ENCODE peak calls at places on chromosomes 12 and 14, in seven cellular contexts. H is DND-41, F is IMR-90, C is neural progenitor cell, K is PC-9, I is PC-3, N is endodermal cell. L is an unnamed sample.

GRCh38 chr14:105737504-105738246 is 211.3 kb downstream of the TMEM121 start:
- DNase-seq in F (no peak), C (no peak), H (no peak), K (no peak), I (no peak), N (no peak), L (no peak)

GRCh38 chr12:51156366-51156765 is 16.6 kb downstream of the TFCP2 start:
- DNase-seq in C (no peak), K (no peak), F (no peak), I (no peak), H (no peak), N (no peak), L (no peak)

GRCh38 chr12:131738196-131738595 is 27.3 kb downstream of the SFSWAP start:
- DNase-seq in H (no peak), N (no peak), F (no peak), C (no peak), I (no peak), K (no peak), L (no peak)

GRCh38 chr12:68918960-68919359 is 14.0 kb downstream of the CPM start:
- DNase-seq in K (no peak), H (no peak), N (no peak), I (no peak), C (no peak), F (no peak), L (no peak)

GRCh38 chr12:91177380-91177779 is 5.2 kb downstream of the DCN start:
- DNase-seq in H (no peak), N (no peak), K (no peak), F (peak), C (no peak), I (no peak), L (no peak)

GRCh38 chr12:21827135-21827534 is 52.6 kb upstream of the KCNJ8 start:
- DNase-seq in I (no peak), K (no peak), N (no peak), C (no peak), H (no peak), F (no peak), L (no peak)

GRCh38 chr14:51004352-51004800 is 60.1 kb upstream of the PYGL start:
- DNase-seq in K (no peak), I (no peak), H (no peak), C (no peak), F (no peak), N (no peak), L (no peak)

GRCh38 chr14:76710093-76711010 is 50.9 kb upstream of the VASH1 start:
- DNase-seq in H (peak), N (peak), F (peak), K (peak), I (peak), C (peak), L (peak)

GRCh38 chr12:21751517-21751916 is 23.0 kb downstream of the KCNJ8 start:
- DNase-seq in C (no peak), F (peak), H (no peak), I (no peak), K (no peak), N (no peak), L (no peak)

GRCh38 chr12:976644-977043 is 14.4 kb upstream of the ERC1 start:
- DNase-seq in N (no peak), H (no peak), F (no peak), K (no peak), I (no peak), C (no peak), L (no peak)

GRCh38 chr14:104282332-104283196 is 144.2 kb downstream of the KIF26A start:
- DNase-seq in H (no peak), N (peak), C (no peak), K (no peak), I (no peak), F (no peak), L (no peak)

GRCh38 chr14:78363008-78363407 is 192.8 kb downstream of the NRXN3 start:
- DNase-seq in N (no peak), K (no peak), I (no peak), C (no peak), F (no peak), H (no peak), L (no peak)

GRCh38 chr14:105335735-105336476 is 21.4 kb downstream of the PACS2 start:
- DNase-seq in F (no peak), I (no peak), N (no peak), H (no peak), K (no peak), C (no peak), L (no peak)

GRCh38 chr12:124660846-124661245 is 93.4 kb upstream of the NCOR2 start:
- DNase-seq in H (no peak), N (no peak), K (no peak), C (peak), I (no peak), F (no peak), L (no peak)

GRCh38 chr14:30194769-30195168 is 267.1 kb upstream of the PRKD1 start:
- DNase-seq in F (peak), N (no peak), K (no peak), C (no peak), H (no peak), I (peak), L (peak)

GRCh38 chr12:6752181-6752930 is 585 bp downstream of the MLF2 start:
- DNase-seq in N (peak), I (peak), H (peak), F (peak), K (no peak), C (peak), L (peak)

GRCh38 chr12:72346331-72346944 is 74.3 kb downstream of the TRHDE start:
- DNase-seq in N (peak), F (peak), I (peak), C (peak), K (peak), H (peak), L (peak)

GRCh38 chr14:92121207-92121669 is 268 bp downstream of the NDUFB1 start:
- DNase-seq in K (no peak), F (peak), N (no peak), C (peak), H (no peak), I (peak), L (no peak)

GRCh38 chr12:2627343-2628191 is 167.2 kb upstream of the FKBP4 start:
- DNase-seq in C (no peak), K (no peak), F (no peak), H (no peak), I (no peak), N (no peak), L (no peak)

GRCh38 chr12:126483145-126484068 is 1418.2 kb downstream of the AACS start:
- DNase-seq in C (peak), F (no peak), N (no peak), I (peak), K (peak), H (no peak), L (peak)

GRCh38 chr12:70553391-70553859 is 83.8 kb downstream of the PTPRB start:
- DNase-seq in K (no peak), I (peak), F (no peak), C (no peak), N (peak), H (no peak), L (no peak)

GRCh38 chr14:24871302-24871701 is 178.6 kb downstream of the STXBP6 start:
- DNase-seq in N (no peak), H (no peak), K (no peak), I (no peak), C (no peak), F (peak), L (no peak)

GRCh38 chr12:103958621-103959020 is 7.1 kb upstream of the TDG start:
- DNase-seq in K (no peak), C (no peak), F (no peak), H (no peak), N (no peak), I (no peak), L (no peak)

GRCh38 chr14:101834387-101835165 is 73.1 kb downstream of the PPP2R5C start:
- DNase-seq in H (no peak), F (peak), C (no peak), K (peak), I (peak), N (no peak), L (no peak)

GRCh38 chr14:82394916-82395315 is 861.3 kb upstream of the SEL1L start:
- DNase-seq in C (no peak), K (no peak), F (no peak), N (no peak), I (no peak), H (no peak), L (no peak)

GRCh38 chr12:109358154-109358869 is 10.6 kb downstream of the MYO1H start:
- DNase-seq in F (peak), K (no peak), C (no peak), H (no peak), I (no peak), N (no peak), L (no peak)

GRCh38 chr12:87136330-87136976 is 880.3 kb upstream of the MGAT4C start:
- DNase-seq in N (no peak), I (peak), F (peak), K (no peak), C (no peak), H (no peak), L (no peak)

GRCh38 chr12:131640436-131640969 is 70.4 kb upstream of the SFSWAP start:
- DNase-seq in K (no peak), F (no peak), N (peak), C (no peak), I (no peak), H (no peak), L (no peak)

GRCh38 chr12:50086148-50086547 is 1.0 kb downstream of the SMARCD1 start:
- DNase-seq in H (no peak), I (peak), K (no peak), N (no peak), C (no peak), F (no peak), L (no peak)

GRCh38 chr14:55359307-55359706 is 52.3 kb downstream of the ATG14 start:
- DNase-seq in F (peak), C (no peak), N (no peak), H (no peak), K (no peak), I (peak), L (no peak)

GRCh38 chr12:113875681-113876080 is 90.4 kb downstream of the RBM19 start:
- DNase-seq in F (peak), C (no peak), N (no peak), I (no peak), K (no peak), H (no peak), L (no peak)

GRCh38 chr12:6377667-6377994 is 2.3 kb upstream of the SCNN1A start:
- DNase-seq in H (no peak), C (no peak), K (peak), F (no peak), I (no peak), N (peak), L (no peak)

GRCh38 chr12:25200703-25201102 is 5.7 kb downstream of the ETFRF1 start:
- DNase-seq in H (no peak), C (no peak), N (no peak), F (peak), K (no peak), I (no peak), L (no peak)

GRCh38 chr12:75747572-75747995 is 236.2 kb upstream of the KRR1 start:
- DNase-seq in H (no peak), C (no peak), N (no peak), I (peak), F (peak), K (no peak), L (no peak)

GRCh38 chr12:41014643-41015020 is 173.5 kb upstream of the PDZRN4 start:
- DNase-seq in F (peak), C (no peak), I (peak), K (no peak), H (no peak), N (no peak), L (peak)

GRCh38 chr12:104670439-104671406 is 214.0 kb downstream of the CHST11 start:
- DNase-seq in I (no peak), C (no peak), N (peak), F (no peak), H (no peak), K (peak), L (no peak)

GRCh38 chr12:120041386-120042231 is 52.6 kb downstream of the BICDL1 start:
- DNase-seq in K (no peak), C (no peak), I (no peak), N (no peak), F (no peak), H (no peak), L (no peak)

GRCh38 chr12:67362526-67362925 is 93.4 kb downstream of the CAND1 start:
- DNase-seq in C (no peak), K (no peak), I (no peak), F (no peak), N (no peak), H (no peak), L (no peak)

GRCh38 chr12:67365131-67365530 is 96.0 kb downstream of the CAND1 start:
- DNase-seq in C (no peak), F (no peak), K (no peak), I (no peak), N (no peak), H (no peak), L (no peak)

GRCh38 chr12:67364228-67364627 is 95.1 kb downstream of the CAND1 start:
- DNase-seq in H (no peak), N (peak), C (no peak), K (no peak), F (no peak), I (no peak), L (no peak)

GRCh38 chr12:67367843-67368242 is 98.7 kb downstream of the CAND1 start:
- DNase-seq in H (no peak), N (no peak), C (no peak), F (peak), I (no peak), K (no peak), L (no peak)

GRCh38 chr12:67366530-67367196 is 97.5 kb downstream of the CAND1 start:
- DNase-seq in H (no peak), I (peak), F (peak), K (no peak), C (no peak), N (no peak), L (no peak)
- TF ChIP-seq CTCF in H (no peak), I (no peak), F (no peak), K (no peak), C (no peak), N (no peak), L (no peak)

DNA sequence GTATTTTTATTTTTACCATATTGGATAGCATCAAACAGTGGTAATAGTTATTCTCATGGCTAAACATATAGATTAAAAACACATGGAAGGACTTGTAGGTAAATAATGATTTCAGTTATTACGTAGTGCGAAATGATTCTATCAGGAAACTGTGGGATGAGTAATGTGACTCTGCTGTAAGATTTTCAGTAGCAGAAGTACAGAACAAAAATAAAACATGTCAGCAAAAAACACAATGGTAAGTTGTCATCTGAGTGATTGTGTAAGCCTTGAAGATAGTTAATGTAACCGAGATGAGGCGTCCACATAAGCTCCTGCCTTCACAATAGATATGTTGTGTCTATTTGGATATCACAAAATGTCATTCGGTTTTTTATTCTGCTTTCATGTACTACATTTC is 99.8 kb downstream of the BORCS5 start:
- DNase-seq in K (no peak), H (no peak), I (no peak), N (no peak), C (no peak), F (peak), L (no peak)
- H3K27ac ChIP-seq in K (no peak), H (no peak), I (no peak), N (no peak), C (no peak), F (no peak), L (no peak)

GRCh38 chr14:90368946-90369721 is 27.7 kb upstream of the CALM1 start:
- DNase-seq in I (peak), N (no peak), C (no peak), H (no peak), K (no peak), F (peak), L (no peak)
- TF ChIP-seq CTCF in I (peak), N (peak), C (no peak), H (peak), K (no peak), F (peak), L (peak)

GRCh38 chr12:123245678-123246077 is 12.4 kb downstream of the MTRFR start:
- DNase-seq in N (no peak), F (no peak), I (no peak), K (no peak), H (no peak), C (no peak), L (no peak)

GRCh38 chr12:123253606-123254459 is 17.8 kb downstream of the CDK2AP1 start:
- DNase-seq in K (no peak), C (no peak), I (no peak), H (no peak), F (no peak), N (no peak), L (no peak)

GRCh38 chr12:123251403-123252076 is 18.3 kb downstream of the MTRFR start:
- DNase-seq in K (no peak), I (no peak), H (no peak), C (no peak), N (peak), F (no peak), L (no peak)

GRCh38 chr12:123254853-123255446 is 16.7 kb downstream of the CDK2AP1 start:
- DNase-seq in C (no peak), I (no peak), H (no peak), K (no peak), F (no peak), N (no peak), L (no peak)

DNA sequence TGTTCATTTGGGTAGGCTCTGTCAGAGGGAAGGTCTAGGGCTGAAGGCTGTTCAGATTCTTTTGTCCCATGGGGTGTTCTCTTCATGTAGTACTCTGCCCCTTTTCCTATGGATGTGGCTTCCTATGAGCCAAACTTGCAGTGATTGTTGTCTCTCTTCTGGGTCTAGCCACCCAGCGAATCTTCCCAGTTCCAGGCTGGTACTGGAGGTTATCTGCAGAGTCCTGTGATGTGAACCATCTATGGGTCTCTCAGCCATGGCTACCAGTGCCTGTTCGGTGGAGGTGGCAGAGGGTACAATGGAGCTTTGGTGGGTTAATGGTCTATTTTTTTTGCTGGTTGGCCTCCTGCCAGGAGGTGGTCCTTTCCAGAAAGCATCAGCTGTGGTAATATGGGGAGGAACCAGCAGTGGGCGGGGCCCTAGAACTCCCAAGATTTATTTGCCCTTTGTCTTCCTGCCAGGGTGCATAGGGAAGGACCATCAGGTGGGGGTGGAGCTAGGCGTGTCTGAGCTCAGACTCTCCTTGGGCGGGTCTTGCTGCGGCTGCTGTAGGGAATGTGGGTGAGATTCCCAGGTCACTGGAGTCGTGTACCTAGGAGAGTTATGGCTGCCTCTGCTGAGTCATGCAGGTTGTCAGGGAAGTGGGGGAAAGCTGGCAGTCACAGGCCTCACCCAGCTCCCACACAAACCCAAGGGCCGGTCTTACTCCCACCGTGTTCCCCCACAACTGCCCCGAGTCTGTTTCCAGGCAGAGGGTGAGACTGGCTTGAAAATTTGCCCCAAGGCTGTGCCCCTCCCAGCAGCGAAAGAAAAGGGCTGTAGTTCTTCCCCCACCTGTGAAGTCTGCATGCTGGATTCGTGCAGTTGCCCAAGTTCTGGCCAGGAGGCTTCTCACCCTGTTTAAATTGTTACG is 17.5 kb downstream of the MTRFR start:
- DNase-seq in H (no peak), N (peak), F (no peak), I (peak), C (no peak), K (peak), L (peak)
- H3K27ac ChIP-seq in H (peak), N (no peak), F (no peak), I (peak), C (no peak), K (peak), L (peak)

GRCh38 chr14:75229923-75230792 is 48.5 kb upstream of the FOS start:
- DNase-seq in I (peak), H (peak), K (peak), F (peak), N (peak), C (peak), L (peak)
- TF ChIP-seq CTCF in I (peak), H (no peak), K (peak), F (no peak), N (peak), C (no peak), L (no peak)

GRCh38 chr14:53536446-53536845 is 383.3 kb upstream of the DDHD1 start:
- DNase-seq in H (no peak), I (no peak), K (no peak), C (no peak), F (no peak), N (no peak), L (no peak)

GRCh38 chr14:53539489-53540126 is 386.5 kb upstream of the DDHD1 start:
- DNase-seq in I (peak), K (peak), C (peak), N (peak), H (peak), F (peak), L (peak)

GRCh38 chr14:53534841-53535240 is 381.7 kb upstream of the DDHD1 start:
- DNase-seq in N (no peak), C (no peak), H (no peak), K (no peak), I (peak), F (peak), L (no peak)

GRCh38 chr14:53537421-53538315 is 384.5 kb upstream of the DDHD1 start:
- DNase-seq in F (peak), K (no peak), N (peak), I (no peak), H (no peak), C (no peak), L (no peak)

GRCh38 chr14:53538316-53538851 is 385.3 kb upstream of the DDHD1 start:
- DNase-seq in K (no peak), N (no peak), I (no peak), H (no peak), F (peak), C (no peak), L (no peak)
- H3K27ac ChIP-seq in K (no peak), N (no peak), I (no peak), H (no peak), F (peak), C (no peak), L (no peak)

DNA sequence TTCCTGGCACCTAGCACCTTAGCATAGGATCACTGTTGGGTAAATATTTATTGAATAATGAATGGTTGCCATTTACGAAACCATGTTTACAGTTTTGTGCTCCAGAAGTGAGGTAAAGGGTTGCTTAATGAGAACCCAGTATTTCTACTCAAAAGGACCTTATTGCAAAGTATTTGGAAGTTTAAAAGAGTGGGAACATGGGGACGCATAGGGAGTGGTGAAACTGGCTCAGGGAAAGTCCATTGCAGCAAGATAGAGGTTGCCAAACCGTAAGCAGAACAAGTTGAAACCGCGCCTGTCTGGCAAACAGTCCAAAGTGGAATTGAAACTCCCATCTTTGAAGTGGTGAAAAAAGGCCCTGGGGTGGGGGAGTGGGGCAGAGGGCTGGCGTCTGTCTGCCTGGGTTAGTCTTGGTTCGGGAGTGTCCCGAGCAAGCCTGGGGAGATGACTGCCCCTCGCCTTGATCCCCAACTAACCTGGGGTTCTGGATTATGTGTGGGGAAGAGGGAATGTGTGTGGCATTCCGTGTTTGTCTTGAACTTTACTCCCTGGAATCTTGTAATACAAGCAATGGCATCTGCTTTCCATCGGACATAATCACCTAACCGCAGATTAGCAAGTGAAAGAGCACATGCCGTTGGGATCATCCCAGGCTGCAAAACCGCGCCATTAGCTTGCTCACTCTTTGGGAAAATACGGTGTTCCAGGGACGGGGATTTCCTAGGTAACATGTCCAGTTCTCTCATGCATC is 7.2 kb downstream of the ALDH2 start:
- DNase-seq in H (no peak), K (no peak), F (peak), N (no peak), C (peak), I (no peak), L (peak)
- TF ChIP-seq CTCF in H (no peak), K (no peak), F (no peak), N (no peak), C (no peak), I (no peak), L (no peak)

GRCh38 chr12:116077431-116077830 is 200.1 kb downstream of the MED13L start:
- DNase-seq in C (no peak), I (no peak), N (no peak), F (no peak), K (no peak), H (no peak), L (no peak)
- H3K27ac ChIP-seq in C (no peak), I (no peak), N (no peak), F (no peak), K (no peak), H (no peak), L (no peak)

L was measured in RWPE1.